ENCODE peak calls at places on chromosomes 2 and 18, in ten cellular contexts. Y, C, K, N, M, U, T, W, R and A are unnamed samples.

GRCh38 chr2:28274911-28275685 is 117.6 kb upstream of the FOSL2 start:
- DNase-seq in Y (peak), C (no peak), K (peak), N (peak), M (no peak), U (peak), T (peak), W (peak), R (no peak), A (peak)

GRCh38 chr2:18546586-18546985 is 13.9 kb downstream of the RDH14 start:
- DNase-seq in Y (no peak), C (no peak), K (no peak), N (no peak), M (no peak), U (no peak), T (no peak), W (no peak), R (no peak), A (no peak)

GRCh38 chr18:3062798-3063563 is 50.0 kb upstream of the LPIN2 start:
- DNase-seq in Y (peak), C (peak), K (peak), N (peak), M (peak), U (no peak), T (peak), W (peak), R (peak), A (no peak)

GRCh38 chr2:88074854-88075292 is 7.2 kb downstream of the SMYD1 start:
- DNase-seq in Y (no peak), C (no peak), K (no peak), N (peak), M (no peak), U (peak), T (no peak), W (peak), R (no peak), A (peak)

GRCh38 chr2:144402282-144402681 is 117.6 kb downstream of the ZEB2 start:
- DNase-seq in Y (no peak), C (peak), K (no peak), N (no peak), M (peak), U (no peak), T (no peak), W (no peak), R (no peak), A (no peak)

GRCh38 chr2:149860276-149860921 is 272.8 kb upstream of the MMADHC start:
- DNase-seq in Y (peak), C (no peak), K (peak), N (no peak), M (no peak), U (peak), T (no peak), W (peak), R (no peak), A (peak)

GRCh38 chr2:180520206-180520605 is 460.2 kb upstream of the UBE2E3 start:
- DNase-seq in Y (no peak), C (no peak), K (no peak), N (peak), M (no peak), U (no peak), T (peak), W (peak), R (no peak), A (no peak)

GRCh38 chr2:227411320-227411989 is 23.7 kb upstream of the SCYGR1 start:
- DNase-seq in Y (no peak), C (no peak), K (no peak), N (peak), M (no peak), U (peak), T (no peak), W (peak), R (no peak), A (no peak)

GRCh38 chr18:65751145-65752085 is 603 bp downstream of the CDH7 start:
- DNase-seq in Y (no peak), C (no peak), K (no peak), N (no peak), M (peak), U (no peak), T (peak), W (no peak), R (no peak), A (no peak)

GRCh38 chr2:179020156-179020750 is 29.7 kb downstream of the CCDC141 start:
- DNase-seq in Y (no peak), C (no peak), K (peak), N (peak), M (peak), U (no peak), T (peak), W (peak), R (peak), A (no peak)

GRCh38 chr2:169573160-169573973 is at the start of gene FASTKD1:
- DNase-seq in Y (peak), C (peak), K (peak), N (peak), M (peak), U (peak), T (peak), W (peak), R (peak), A (peak)

GRCh38 chr2:145040433-145040832 is 520.5 kb upstream of the ZEB2 start:
- DNase-seq in Y (no peak), C (no peak), K (no peak), N (no peak), M (no peak), U (no peak), T (no peak), W (peak), R (no peak), A (no peak)

GRCh38 chr18:79574938-79575525 is 104.6 kb upstream of the CTDP1 start:
- DNase-seq in Y (no peak), C (no peak), K (no peak), N (no peak), M (no peak), U (no peak), T (no peak), W (no peak), R (no peak), A (no peak)

GRCh38 chr2:156891609-156892008 is 365.9 kb upstream of the GALNT5 start:
- DNase-seq in Y (no peak), C (no peak), K (no peak), N (no peak), M (no peak), U (no peak), T (no peak), W (no peak), R (no peak), A (no peak)

GRCh38 chr2:46087492-46087891 is 209.7 kb upstream of the EPAS1 start:
- DNase-seq in Y (no peak), C (no peak), K (no peak), N (no peak), M (no peak), U (no peak), T (no peak), W (no peak), R (no peak), A (no peak)

GRCh38 chr2:240255811-240256703 is 115.6 kb upstream of the OTOS start:
- DNase-seq in Y (peak), C (peak), K (no peak), N (peak), M (no peak), U (peak), T (peak), W (no peak), R (no peak), A (no peak)

GRCh38 chr2:33644215-33644614 is 45.1 kb upstream of the FAM98A start:
- DNase-seq in Y (no peak), C (no peak), K (no peak), N (no peak), M (no peak), U (no peak), T (no peak), W (no peak), R (no peak), A (no peak)

GRCh38 chr2:161981016-161981415 is 93.0 kb downstream of the DPP4 start:
- DNase-seq in Y (no peak), C (no peak), K (no peak), N (no peak), M (no peak), U (no peak), T (no peak), W (no peak), R (no peak), A (no peak)

GRCh38 chr2:177391822-177392372 is 676 bp upstream of the AGPS start:
- DNase-seq in Y (no peak), C (no peak), K (no peak), N (no peak), M (no peak), U (no peak), T (no peak), W (no peak), R (no peak), A (no peak)

GRCh38 chr2:45331034-45331786 is 279.9 kb downstream of the SRBD1 start:
- DNase-seq in Y (no peak), C (peak), K (peak), N (no peak), M (no peak), U (no peak), T (no peak), W (no peak), R (no peak), A (no peak)

GRCh38 chr2:9107168-9108025 is 99.2 kb upstream of the ASAP2 start:
- DNase-seq in Y (no peak), C (peak), K (peak), N (peak), M (no peak), U (no peak), T (no peak), W (peak), R (no peak), A (no peak)

GRCh38 chr18:36406805-36407204 is 109.3 kb downstream of the FHOD3 start:
- DNase-seq in Y (no peak), C (no peak), K (no peak), N (no peak), M (no peak), U (no peak), T (no peak), W (no peak), R (no peak), A (no peak)

GRCh38 chr2:154587739-154588138 is 110.8 kb upstream of the KCNJ3 start:
- DNase-seq in Y (no peak), C (no peak), K (no peak), N (no peak), M (no peak), U (no peak), T (peak), W (no peak), R (no peak), A (no peak)

GRCh38 chr2:191757256-191757655 is 79.3 kb downstream of the NABP1 start:
- DNase-seq in Y (no peak), C (no peak), K (no peak), N (no peak), M (no peak), U (no peak), T (no peak), W (no peak), R (no peak), A (no peak)

GRCh38 chr2:241862093-241862492 is 3.4 kb upstream of the PDCD1 start:
- DNase-seq in Y (peak), C (no peak), K (no peak), N (no peak), M (no peak), U (no peak), T (no peak), W (no peak), R (no peak), A (no peak)

GRCh38 chr2:177625744-177626655 is 233.4 kb downstream of the AGPS start:
- DNase-seq in Y (no peak), C (no peak), K (no peak), N (no peak), M (no peak), U (no peak), T (no peak), W (no peak), R (no peak), A (no peak)

GRCh38 chr18:5630057-5630765 is 86.4 kb upstream of the EPB41L3 start:
- DNase-seq in Y (peak), C (peak), K (peak), N (peak), M (peak), U (no peak), T (peak), W (peak), R (no peak), A (no peak)

GRCh38 chr18:28768791-28769768 is 592.1 kb upstream of the CDH2 start:
- DNase-seq in Y (no peak), C (no peak), K (no peak), N (no peak), M (no peak), U (no peak), T (no peak), W (no peak), R (no peak), A (no peak)

GRCh38 chr18:26710460-26711096 is 154.9 kb downstream of the AQP4 start:
- DNase-seq in Y (no peak), C (no peak), K (no peak), N (no peak), M (no peak), U (no peak), T (no peak), W (no peak), R (no peak), A (no peak)

GRCh38 chr2:26009567-26009963 is 24.3 kb upstream of the RAB10 start:
- DNase-seq in Y (no peak), C (no peak), K (no peak), N (no peak), M (no peak), U (no peak), T (no peak), W (no peak), R (no peak), A (no peak)

GRCh38 chr2:201933792-201934229 is 99.8 kb upstream of the FZD7 start:
- DNase-seq in Y (peak), C (no peak), K (no peak), N (no peak), M (no peak), U (no peak), T (no peak), W (peak), R (no peak), A (no peak)

DNA sequence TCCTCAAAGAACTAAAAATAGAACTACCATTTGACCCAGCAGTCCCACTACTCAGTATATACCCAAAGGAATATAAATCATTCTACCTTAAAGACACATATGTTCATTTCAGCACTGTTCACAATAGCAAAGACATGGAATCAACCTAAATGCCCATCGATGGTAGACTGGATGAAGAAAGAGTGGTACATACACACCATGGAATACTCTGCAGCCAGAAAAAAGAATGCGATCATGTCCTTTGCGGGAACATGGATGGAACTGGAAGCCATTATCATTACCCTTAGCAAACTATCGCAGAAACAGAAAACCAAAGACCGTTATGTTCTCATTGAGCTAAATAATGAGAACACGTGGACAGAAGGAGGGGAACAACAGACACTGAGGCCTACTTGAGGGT is 44.5 kb downstream of the TWSG1 start:
- DNase-seq in Y (no peak), C (no peak), K (no peak), N (no peak), M (no peak), U (no peak), T (no peak), W (no peak), R (no peak), A (no peak)
- H3K4me3 ChIP-seq in Y (no peak), C (no peak), K (no peak), N (no peak), M (no peak), U (no peak), T (no peak), W (no peak), R (no peak), A (no peak)

GRCh38 chr2:137969418-137969765 is 5.1 kb downstream of the HNMT start:
- DNase-seq in Y (no peak), C (peak), K (no peak), N (peak), M (no peak), U (no peak), T (no peak), W (peak), R (no peak), A (peak)

GRCh38 chr2:137968477-137969417 is 4.5 kb downstream of the HNMT start:
- DNase-seq in Y (no peak), C (no peak), K (no peak), N (no peak), M (no peak), U (no peak), T (no peak), W (no peak), R (no peak), A (no peak)

GRCh38 chr2:137964859-137965459 is 686 bp downstream of the HNMT start:
- DNase-seq in Y (no peak), C (no peak), K (no peak), N (no peak), M (no peak), U (no peak), T (no peak), W (peak), R (no peak), A (no peak)

GRCh38 chr2:137966043-137966442 is 1.8 kb downstream of the HNMT start:
- DNase-seq in Y (no peak), C (no peak), K (no peak), N (no peak), M (no peak), U (no peak), T (no peak), W (peak), R (no peak), A (no peak)

GRCh38 chr2:137967042-137967441 is 2.8 kb downstream of the HNMT start:
- DNase-seq in Y (no peak), C (no peak), K (no peak), N (no peak), M (no peak), U (no peak), T (no peak), W (no peak), R (no peak), A (no peak)
- H3K4me3 ChIP-seq in Y (peak), C (no peak), K (no peak), N (no peak), M (no peak), U (no peak), T (no peak), W (no peak), R (no peak), A (no peak)

DNA sequence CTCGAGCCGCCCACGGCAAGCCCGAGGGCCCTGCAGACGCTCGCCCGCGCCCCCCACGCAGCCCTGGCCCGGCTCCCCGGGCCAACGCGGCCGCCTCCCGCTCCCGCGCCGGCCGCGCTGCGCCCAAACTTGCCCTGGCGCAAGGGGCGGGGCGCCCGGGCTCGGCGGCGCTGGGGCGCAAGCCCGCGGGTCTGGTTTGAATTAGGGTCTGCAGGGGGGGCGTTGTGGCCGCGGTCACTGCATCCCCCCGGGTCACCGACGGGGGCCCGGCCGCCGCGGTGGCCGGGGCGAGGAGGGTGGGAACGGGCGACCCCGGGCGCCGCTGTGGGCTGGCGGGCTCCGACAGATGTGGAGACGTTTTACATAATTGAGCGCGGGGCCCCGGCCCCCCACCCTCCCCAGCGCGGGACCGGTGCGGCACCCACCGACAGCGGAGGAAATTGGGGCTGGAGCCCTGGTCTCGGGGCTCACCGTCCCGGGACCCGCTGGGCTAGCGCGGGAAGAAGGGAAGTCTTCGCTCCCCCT is 677 bp downstream of the SDC1 start:
- DNase-seq in Y (no peak), C (no peak), K (peak), N (no peak), M (no peak), U (no peak), T (peak), W (no peak), R (no peak), A (no peak)
- H3K4me3 ChIP-seq in Y (peak), C (peak), K (peak), N (peak), M (peak), U (peak), T (peak), W (peak), R (no peak), A (peak)

DNA sequence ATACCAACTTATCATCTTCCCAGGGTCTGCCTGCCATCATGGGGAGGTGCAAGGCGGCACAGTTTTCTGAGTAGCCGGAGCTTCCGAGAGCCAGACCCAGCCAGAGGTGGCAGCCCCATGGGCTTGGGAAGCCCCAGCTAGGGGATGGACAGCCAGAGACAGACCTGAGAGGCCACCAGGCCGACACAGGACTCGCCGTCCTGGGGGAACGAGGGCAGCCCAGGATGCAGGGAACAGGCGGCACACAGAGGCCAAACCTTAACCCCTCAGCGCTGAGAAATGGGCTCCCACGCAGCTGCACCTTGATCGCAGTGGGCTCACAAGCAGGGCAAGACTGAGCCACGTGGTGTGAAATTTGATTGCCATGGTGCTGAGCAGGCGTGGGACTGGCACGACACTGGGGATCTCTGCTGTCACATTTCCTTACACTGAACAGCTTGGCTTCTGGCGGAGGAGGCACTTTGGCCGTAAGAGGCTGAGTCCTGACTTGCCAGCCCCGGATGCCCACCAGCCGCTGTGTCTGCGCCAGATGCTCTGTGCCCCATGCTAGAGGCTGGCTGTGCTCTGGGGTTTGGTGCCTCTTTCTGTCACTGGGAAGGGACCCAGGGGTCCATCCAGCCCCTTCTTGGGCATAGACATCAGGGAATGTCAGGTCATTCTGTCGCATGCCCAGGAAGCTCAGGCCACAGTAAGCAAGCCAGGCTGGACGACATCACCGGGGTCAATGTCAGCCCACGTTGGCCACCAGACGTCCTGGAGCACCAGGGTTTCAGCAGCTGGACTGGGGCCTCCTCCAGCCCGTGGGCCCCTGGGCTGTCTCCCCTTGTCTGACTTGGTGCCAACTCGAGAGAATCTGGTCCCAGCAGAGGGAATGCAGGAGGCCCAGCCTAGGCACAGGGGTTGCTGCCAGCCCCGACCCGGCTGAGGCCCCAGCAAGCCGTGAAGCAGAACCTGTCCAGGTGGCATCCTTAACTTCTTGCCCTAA is 312.1 kb upstream of the MYT1L start:
- DNase-seq in Y (no peak), C (no peak), K (no peak), N (no peak), M (no peak), U (no peak), T (no peak), W (no peak), R (no peak), A (no peak)
- H3K4me3 ChIP-seq in Y (no peak), C (no peak), K (no peak), N (no peak), M (no peak), U (no peak), T (no peak), W (no peak), R (no peak), A (no peak)